ENCODE peak calls at places on chromosome 17, in five cellular contexts. E is neuronal stem cell; D is stomach; L is effector memory CD4-positive, alpha-beta T cell; O is cardiac muscle cell. X is an unnamed sample. For H3K27me3, the result is how much of the 10 kb centered on the place peaks cover.

GRCh38 chr17:17779015-17779611 is 57.7 kb downstream of the SREBF1 start:
- DNase-seq in E (no peak), D (no peak), L (no peak), O (peak), X (no peak)

GRCh38 chr17:17723354-17724261 is 42.4 kb downstream of the RAI1 start:
- DNase-seq in E (no peak), D (no peak), L (no peak), O (peak), X (no peak)

GRCh38 chr17:55458977-55459376 is 37.3 kb upstream of the MMD start:
- DNase-seq in E (no peak), D (no peak), L (no peak), O (no peak), X (no peak)

GRCh38 chr17:57115377-57115776 is 30.3 kb downstream of the AKAP1 start:
- DNase-seq in E (no peak), D (no peak), L (no peak), O (no peak), X (no peak)

GRCh38 chr17:61411114-61411943 is 11.7 kb downstream of the TBX2 start:
- DNase-seq in E (peak), D (peak), L (peak), O (peak), X (peak)

GRCh38 chr17:43224146-43224705 is 4.2 kb downstream of the CCDC200 start:
- DNase-seq in E (no peak), D (no peak), L (no peak), O (no peak), X (no peak)

GRCh38 chr17:49687878-49688491 is 10.1 kb upstream of the SPOP start:
- DNase-seq in E (no peak), D (no peak), L (no peak), O (no peak), X (no peak)

GRCh38 chr17:27873211-27873610 is 20.0 kb downstream of the LYRM9 start:
- DNase-seq in E (no peak), D (no peak), L (no peak), O (no peak), X (no peak)

GRCh38 chr17:82300228-82300627 is 17.2 kb downstream of the CD7 start:
- DNase-seq in E (no peak), D (no peak), L (no peak), O (no peak), X (no peak)

GRCh38 chr17:31792007-31792585 is 66.9 kb downstream of the COPRS start:
- DNase-seq in E (no peak), D (no peak), L (no peak), O (no peak), X (no peak)

GRCh38 chr17:37507108-37507507 is 17.4 kb downstream of the DUSP14 start:
- DNase-seq in E (no peak), D (no peak), L (no peak), O (no peak), X (no peak)

GRCh38 chr17:79051306-79051705 is 23.3 kb upstream of the ENGASE start:
- DNase-seq in E (no peak), D (no peak), L (no peak), O (no peak), X (no peak)

GRCh38 chr17:79054200-79054599 is 20.4 kb upstream of the ENGASE start:
- DNase-seq in E (no peak), D (no peak), L (no peak), O (no peak), X (no peak)

GRCh38 chr17:79050591-79050990 is 24.0 kb upstream of the ENGASE start:
- DNase-seq in E (no peak), D (no peak), L (no peak), O (no peak), X (no peak)

GRCh38 chr17:79053251-79053925 is 21.2 kb upstream of the ENGASE start:
- DNase-seq in E (no peak), D (no peak), L (no peak), O (no peak), X (no peak)

GRCh38 chr17:79052131-79052530 is 22.5 kb upstream of the ENGASE start:
- DNase-seq in E (no peak), D (no peak), L (no peak), O (no peak), X (no peak)
- H3K27ac ChIP-seq in E (no peak), D (no peak), L (no peak), O (no peak), X (no peak)

DNA sequence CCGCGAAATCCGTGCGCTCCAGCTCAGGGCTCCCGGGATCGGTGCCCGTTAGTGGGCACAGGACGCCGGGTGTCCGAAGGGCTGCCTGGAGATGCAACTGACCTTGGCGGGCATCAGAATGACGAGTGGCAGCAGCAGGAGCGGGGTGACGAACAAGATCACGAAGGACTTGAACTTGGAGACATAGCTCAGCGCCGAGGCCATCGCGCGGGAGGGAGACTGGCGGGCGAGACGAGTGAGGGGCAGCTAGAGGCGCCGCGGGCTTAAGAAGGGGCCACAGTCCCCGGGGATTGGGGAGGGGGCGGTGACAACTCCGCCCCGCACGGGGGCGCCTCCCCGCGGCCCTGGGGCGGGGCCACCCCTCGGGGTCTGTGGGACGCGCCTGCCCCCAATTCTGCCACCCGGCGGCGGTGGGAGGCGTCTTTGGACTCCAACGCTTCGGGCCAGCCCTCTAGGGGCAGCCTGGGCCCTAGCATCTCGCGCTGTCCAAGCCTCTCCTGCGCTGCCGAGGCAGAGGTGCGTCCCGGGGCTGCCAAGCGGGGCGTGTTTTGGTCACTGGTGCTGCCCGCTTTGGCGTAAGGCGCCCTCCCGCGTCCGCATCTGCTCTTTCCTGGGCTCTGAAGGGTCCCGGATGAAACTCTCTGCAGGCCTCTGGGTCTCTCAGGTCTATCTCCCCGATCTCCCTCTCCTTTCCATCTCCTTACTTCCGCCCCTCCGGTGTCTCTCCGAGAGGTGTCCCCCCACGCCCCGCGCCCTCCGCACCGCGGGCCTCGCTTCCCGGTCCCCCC is at the start of gene SLC13A5:
- DNase-seq in E (peak), D (no peak), L (no peak), O (peak), X (no peak)
- H3K27me3 ChIP-seq in E (under half), D (under half), L (under half), O (under half), X (under half)

GRCh38 chr17:75153854-75154194 is 488 bp downstream of the JPT1 start:
- DNase-seq in E (no peak), D (no peak), L (no peak), O (no peak), X (peak)

GRCh38 chr17:75152523-75152922 is 1.8 kb downstream of the JPT1 start:
- DNase-seq in E (no peak), D (no peak), L (no peak), O (no peak), X (no peak)

GRCh38 chr17:75152971-75153853 is 1.1 kb downstream of the JPT1 start:
- DNase-seq in E (no peak), D (no peak), L (no peak), O (peak), X (peak)

GRCh38 chr17:75155191-75155601 is 884 bp upstream of the JPT1 start:
- DNase-seq in E (no peak), D (no peak), L (no peak), O (no peak), X (peak)

DNA sequence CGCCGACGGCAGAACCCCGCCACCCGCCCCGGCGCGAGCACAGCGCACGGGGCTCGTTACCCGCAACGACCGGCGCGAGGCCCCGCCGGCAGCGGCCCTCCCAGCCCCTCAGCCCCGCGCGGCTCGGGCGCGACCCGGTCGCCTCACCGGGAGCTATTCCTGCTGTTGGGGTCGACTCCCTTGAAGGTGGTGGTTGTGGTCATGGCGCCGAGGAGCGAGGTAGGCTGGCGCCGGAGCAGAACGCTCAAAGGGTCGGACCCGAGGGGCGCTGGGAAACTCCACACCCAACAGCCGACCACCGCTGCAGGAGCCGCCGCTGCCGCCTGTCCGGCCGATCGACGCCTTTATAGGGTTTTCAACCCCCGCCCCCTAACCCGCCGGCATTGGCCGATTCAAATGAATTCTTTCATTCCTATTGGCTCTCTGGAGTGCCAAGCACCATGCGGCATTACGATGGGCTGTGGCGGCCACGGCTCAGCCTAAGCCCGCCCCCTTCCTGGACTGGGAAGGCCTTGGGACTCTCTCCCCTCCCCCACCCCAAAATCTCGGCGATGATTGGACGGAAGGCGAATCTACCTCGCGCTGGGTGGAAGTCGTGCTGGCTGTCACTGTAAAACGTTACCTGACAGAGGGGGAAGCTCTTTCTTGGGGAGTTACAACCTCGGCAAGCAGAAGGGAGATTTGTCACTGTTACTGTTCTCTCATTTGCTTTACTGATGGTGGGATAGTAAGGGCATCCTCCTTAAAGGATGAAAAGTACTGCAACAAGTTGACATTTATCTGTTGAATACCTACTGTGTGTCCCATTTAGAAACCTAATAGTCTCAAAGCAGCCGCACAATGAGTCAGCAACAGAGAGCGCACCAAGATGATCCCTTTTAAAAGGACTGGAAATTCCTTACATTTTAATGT is at the start of gene JPT1:
- DNase-seq in E (peak), D (peak), L (peak), O (peak), X (peak)
- H3K27ac ChIP-seq in E (peak), D (peak), L (peak), O (peak), X (peak)

DNA sequence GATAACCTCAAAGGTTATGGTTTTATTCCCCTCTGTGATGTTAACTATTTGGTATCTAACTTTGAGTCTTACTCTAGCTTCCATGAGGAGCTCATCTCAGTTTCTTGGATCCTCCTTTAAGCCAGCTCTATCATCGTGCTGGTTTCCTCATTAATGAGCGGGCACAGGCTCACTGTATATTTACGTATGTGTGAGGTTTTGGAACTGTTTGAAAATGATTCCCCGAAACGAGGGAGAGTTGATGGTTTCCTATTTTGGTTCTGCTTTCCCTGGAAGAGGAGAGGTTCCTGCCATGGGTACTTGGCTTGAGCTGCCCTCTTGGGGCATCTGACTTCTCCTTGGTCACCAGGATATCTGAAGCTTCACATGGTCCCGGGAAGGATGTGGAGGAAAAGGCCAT is 32.7 kb upstream of the PIK3R6 start:
- DNase-seq in E (no peak), D (peak), L (no peak), O (no peak), X (no peak)
- H3K27me3 ChIP-seq in E (under half), D (under half), L (under half), O (under half), X (under half)

GRCh38 chr17:40458851-40459482 is 15.7 kb downstream of the IGFBP4 start:
- DNase-seq in E (no peak), D (no peak), L (no peak), O (no peak), X (no peak)
- H3K27ac ChIP-seq in E (no peak), D (peak), L (no peak), O (peak), X (no peak)

DNA sequence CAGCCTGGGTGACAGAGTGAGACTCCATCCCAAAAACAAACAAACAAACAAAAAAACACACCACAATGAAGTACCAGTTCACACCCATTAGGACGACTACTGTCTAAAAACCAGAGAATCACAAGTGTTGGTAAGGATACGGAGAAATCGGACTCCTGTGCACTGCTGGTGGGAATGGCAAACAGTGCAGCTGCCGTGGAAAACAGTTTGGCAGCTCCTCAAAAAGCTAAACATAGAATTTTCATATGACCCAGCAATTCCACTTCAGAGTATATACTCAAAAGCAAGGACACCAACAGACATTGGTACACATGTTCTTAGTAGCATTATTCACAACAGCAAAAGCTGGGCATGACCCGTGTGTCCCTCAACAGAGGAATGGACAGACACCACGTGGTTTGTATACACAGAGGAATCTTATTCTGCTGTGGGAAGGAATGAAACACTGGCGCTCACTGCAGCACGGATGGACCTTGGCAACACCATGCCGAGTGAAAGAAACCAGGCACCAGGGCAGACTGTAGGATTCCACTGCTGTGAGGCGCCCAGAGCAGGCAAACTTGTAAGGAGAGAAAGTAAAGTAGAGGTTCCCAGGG is 16.0 kb downstream of the NPTX1 start:
- DNase-seq in E (no peak), D (no peak), L (no peak), O (no peak), X (no peak)
- H3K27me3 ChIP-seq in E (under half), D (under half), L (under half), O (half or more), X (under half)

DNA sequence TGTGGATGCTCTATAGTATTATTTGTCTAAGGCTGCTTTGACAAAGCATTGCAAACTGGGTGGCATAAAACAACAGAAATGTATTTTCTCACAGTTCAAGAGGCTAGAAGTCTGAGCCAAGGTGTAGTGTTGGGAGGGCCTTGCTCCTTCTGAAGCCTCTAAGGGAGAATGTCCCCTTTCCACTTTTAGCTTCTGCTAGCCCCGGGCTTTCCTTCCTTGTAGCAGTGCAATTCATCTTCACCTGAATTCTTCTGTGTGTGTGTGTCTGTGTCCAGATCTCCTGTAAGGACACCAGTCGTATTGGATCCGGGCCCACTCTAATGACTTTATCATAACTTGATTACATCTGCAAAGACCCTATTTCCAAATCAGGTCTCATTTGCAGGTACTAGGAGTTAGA is 18.1 kb downstream of the KCNJ16 start:
- DNase-seq in E (no peak), D (no peak), L (no peak), O (no peak), X (no peak)
- H3K27ac ChIP-seq in E (no peak), D (no peak), L (no peak), O (no peak), X (no peak)

DNA sequence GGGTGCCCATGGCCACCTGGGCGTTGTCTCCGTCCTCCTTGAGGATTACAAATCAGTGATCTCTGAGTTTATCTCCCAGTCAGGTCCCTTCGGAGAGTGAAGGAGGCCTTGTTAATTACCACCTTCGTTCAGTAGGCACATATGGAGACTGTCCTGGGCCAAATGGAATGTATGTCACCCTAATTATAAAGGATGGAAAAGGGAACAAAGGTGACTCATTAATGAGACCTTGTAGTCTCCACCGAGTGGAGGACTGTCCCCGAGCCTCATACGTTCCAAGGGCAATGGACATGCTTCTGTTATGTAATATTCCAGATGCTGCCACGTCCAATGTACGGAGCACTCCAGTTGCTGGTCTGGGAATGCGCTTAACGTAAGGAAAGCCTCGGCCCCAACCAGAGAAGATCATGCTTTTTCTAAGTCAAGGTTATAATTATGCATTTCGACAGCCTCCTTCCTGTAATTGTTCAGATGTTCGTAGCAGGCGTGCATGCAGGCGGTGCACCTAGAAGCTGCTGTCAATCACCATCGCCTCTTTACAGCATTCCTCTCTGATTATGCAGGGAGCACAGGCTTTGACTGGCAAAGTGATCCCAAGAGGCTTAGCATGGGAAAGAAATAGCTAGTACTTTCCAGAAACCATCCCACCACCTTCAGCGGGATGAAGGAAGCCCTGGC is 22.4 kb upstream of the SEC14L1 start:
- DNase-seq in E (no peak), D (no peak), L (no peak), O (peak), X (no peak)
- H3K27me3 ChIP-seq in E (under half), D (under half), L (under half), O (under half), X (under half)

GRCh38 chr17:2814499-2815341 is 18.5 kb downstream of the RAP1GAP2 start:
- DNase-seq in E (no peak), D (no peak), L (peak), O (no peak), X (no peak)
- H3K27ac ChIP-seq in E (peak), D (peak), L (peak), O (no peak), X (no peak)

X was measured in RWPE2.